ENCODE peak calls at places on chromosomes 2 and 18, in seven cellular contexts. W is right lobe of liver, K is H1, S is astrocyte, N is uterus, A is adrenal gland, U is prostate gland. Z is an unnamed sample. For H3K4me1, the result is how much of the 10 kb centered on the place peaks cover.

GRCh38 chr18:22391571-22392359 is 25.9 kb downstream of the CTAGE1 start:
- DNase-seq in A (peak), N (peak), S (peak), W (no peak), K (no peak), U (no peak), Z (no peak)

GRCh38 chr2:140975237-140975636 is 1155.6 kb downstream of the LRP1B start:
- DNase-seq in N (no peak), K (no peak), S (no peak), W (no peak), U (no peak), A (no peak), Z (no peak)

GRCh38 chr2:100766806-100767205 is 53.1 kb upstream of the NPAS2 start:
- DNase-seq in W (no peak), S (no peak), N (no peak), A (no peak), K (no peak), U (no peak), Z (no peak)

GRCh38 chr2:88252646-88253045 is 82.5 kb downstream of the THNSL2 start:
- DNase-seq in A (no peak), U (no peak), N (no peak), K (no peak), W (no peak), S (no peak), Z (no peak)

GRCh38 chr2:197185676-197186075 is 124.9 kb downstream of the ANKRD44 start:
- DNase-seq in S (no peak), K (no peak), N (no peak), A (no peak), W (peak), U (no peak), Z (no peak)

GRCh38 chr2:60100034-60100433 is 453.4 kb downstream of the BCL11A start:
- DNase-seq in W (no peak), A (no peak), U (no peak), S (no peak), N (no peak), K (no peak), Z (peak)

GRCh38 chr2:172047486-172048194 is 37.7 kb upstream of the DLX1 start:
- DNase-seq in W (no peak), S (no peak), K (no peak), A (no peak), N (no peak), U (no peak), Z (no peak)

GRCh38 chr2:200713704-200714064 is 98.0 kb upstream of the BZW1 start:
- DNase-seq in U (no peak), S (no peak), W (no peak), A (no peak), K (no peak), N (no peak), Z (no peak)

GRCh38 chr2:126507425-126507867 is 148.5 kb upstream of the GYPC start:
- DNase-seq in K (no peak), N (no peak), A (no peak), W (no peak), U (no peak), S (no peak), Z (no peak)

GRCh38 chr18:11982981-11983380 is 1.7 kb downstream of the IMPA2 start:
- DNase-seq in S (no peak), U (no peak), W (no peak), K (no peak), N (no peak), A (no peak), Z (no peak)

GRCh38 chr2:95331606-95332005 is 34.5 kb downstream of the KCNIP3 start:
- DNase-seq in U (no peak), S (no peak), K (no peak), A (no peak), W (no peak), N (no peak), Z (no peak)

GRCh38 chr18:75959150-75959549 is 531.6 kb upstream of the SMIM21 start:
- DNase-seq in W (no peak), A (no peak), K (no peak), N (no peak), U (no peak), S (no peak), Z (no peak)

GRCh38 chr18:23689031-23689615 is at the start of gene LAMA3:
- DNase-seq in A (peak), K (no peak), U (peak), S (no peak), W (peak), N (peak), Z (no peak)

GRCh38 chr18:74493689-74494088 is 2.5 kb upstream of the CNDP2 start:
- DNase-seq in S (peak), W (peak), A (peak), U (peak), K (no peak), N (no peak), Z (no peak)

GRCh38 chr2:200590090-200590489 is 4.3 kb downstream of the AOX1 start:
- DNase-seq in K (no peak), U (no peak), S (no peak), A (peak), W (peak), N (peak), Z (peak)

GRCh38 chr2:72916743-72917137 is 579 bp upstream of the EMX1 start:
- DNase-seq in U (no peak), A (no peak), W (no peak), N (no peak), K (no peak), S (no peak), Z (peak)

GRCh38 chr18:61203151-61203550 is 130.1 kb upstream of the CDH20 start:
- DNase-seq in A (no peak), S (peak), N (no peak), W (no peak), U (no peak), K (no peak), Z (no peak)

GRCh38 chr2:75608684-75609333 is 37.8 kb upstream of the MRPL19 start:
- DNase-seq in A (peak), K (peak), W (peak), U (peak), S (no peak), N (peak), Z (peak)

DNA sequence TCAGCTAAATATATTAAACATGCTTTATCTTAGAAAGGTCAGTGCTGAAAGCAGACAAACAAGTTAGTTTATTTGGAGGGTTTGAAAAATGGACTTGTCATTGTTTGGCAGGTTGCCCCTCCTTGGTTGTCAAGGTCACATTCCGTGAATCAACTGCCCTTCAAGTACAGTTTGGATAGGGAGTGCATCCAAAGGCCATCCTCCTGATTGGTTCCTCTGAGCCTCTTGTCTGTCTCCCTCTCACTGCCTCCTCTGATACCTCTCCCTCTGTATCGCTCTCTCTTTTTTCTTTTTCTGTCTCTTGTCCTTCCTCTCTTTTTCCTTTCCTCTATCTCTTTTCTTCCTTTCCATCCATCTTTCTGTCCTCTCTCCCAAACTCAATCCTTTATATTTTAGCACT is 5.4 kb downstream of the ITGAV start:
- DNase-seq in N (no peak), W (no peak), K (no peak), U (no peak), S (peak), A (peak), Z (no peak)
- H3K4me1 ChIP-seq in N (under half), W (under half), K (under half), U (under half), S (under half), A (half or more), Z (under half)

GRCh38 chr2:33134086-33134763 is 187.5 kb downstream of the LTBP1 start:
- DNase-seq in W (peak), A (no peak), S (peak), N (peak), K (no peak), U (peak), Z (peak)
- TF ChIP-seq CTCF in W (no peak), A (no peak), S (peak), N (no peak), K (no peak), U (no peak), Z (peak)

DNA sequence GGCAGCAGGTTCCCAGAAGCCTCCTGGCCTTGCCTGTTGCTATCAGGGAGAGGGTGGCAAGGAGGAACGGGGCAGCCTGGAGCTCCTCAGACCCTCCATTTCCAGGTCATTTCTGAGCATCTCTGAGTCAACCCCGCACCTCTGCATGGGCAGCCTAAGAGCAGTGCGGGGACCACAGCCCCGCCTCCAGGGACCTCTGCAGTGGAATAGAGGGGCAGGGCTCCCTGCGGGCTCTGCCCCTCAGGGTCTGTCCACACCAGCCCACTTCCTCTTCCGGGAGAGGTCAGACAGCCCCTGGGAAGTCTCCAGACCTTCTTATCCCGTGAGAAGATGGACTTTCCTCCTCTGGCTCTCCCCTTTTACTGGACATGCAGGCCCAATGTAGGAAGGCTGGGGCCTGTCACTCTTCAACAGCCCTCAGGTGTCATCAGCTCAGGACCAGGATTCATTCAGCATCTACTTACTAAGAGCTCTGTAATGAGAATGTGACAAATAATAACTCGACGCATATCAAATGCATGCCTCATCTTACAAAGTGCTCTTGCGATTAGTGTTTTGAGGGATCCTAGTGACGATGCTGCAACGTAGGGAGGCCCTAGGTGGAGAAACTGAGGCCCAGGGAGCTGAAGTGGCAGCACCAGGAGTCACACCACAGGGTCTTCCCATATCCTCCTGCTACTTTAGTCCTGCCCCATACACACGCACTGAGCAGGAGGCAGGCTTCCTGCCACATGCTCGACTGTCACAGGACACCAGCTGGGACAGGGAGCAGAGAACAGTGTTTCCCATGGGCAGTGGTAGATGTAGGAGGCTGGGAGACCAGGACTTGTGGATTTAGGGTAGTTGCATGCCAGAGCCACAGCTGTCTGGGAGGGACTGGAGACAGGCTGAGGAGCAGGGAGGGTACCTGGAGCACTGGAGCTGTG is 28.0 kb downstream of the SH2D6 start:
- DNase-seq in K (no peak), S (no peak), N (no peak), U (no peak), A (no peak), W (no peak), Z (no peak)
- H3K4me1 ChIP-seq in K (under half), S (under half), N (under half), U (under half), A (under half), W (under half), Z (under half)

DNA sequence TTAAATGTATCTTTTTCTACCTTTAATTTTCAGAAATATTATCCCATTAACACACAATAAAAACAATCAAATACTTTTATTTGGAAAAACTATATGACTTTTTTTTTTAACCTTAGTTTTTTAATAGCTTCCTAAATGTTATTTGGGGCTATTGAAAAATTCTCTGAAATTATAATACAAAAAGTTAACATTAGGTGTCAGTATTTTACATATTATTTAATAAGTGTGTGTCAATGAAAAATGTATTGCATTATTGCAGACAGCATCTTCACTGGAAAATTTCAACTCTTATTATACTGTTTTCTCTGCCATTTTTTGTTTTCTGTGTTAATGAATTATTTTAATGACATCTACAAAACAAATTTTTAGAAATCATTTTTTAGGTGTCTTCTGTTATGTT is 51.1 kb upstream of the ARHGAP15 start:
- DNase-seq in U (no peak), S (no peak), N (no peak), W (no peak), A (no peak), K (no peak), Z (no peak)
- TF ChIP-seq CTCF in U (no peak), S (no peak), N (no peak), W (no peak), A (no peak), K (no peak), Z (no peak)

GRCh38 chr2:54608224-54608623 is 115.2 kb upstream of the EML6 start:
- DNase-seq in W (no peak), K (no peak), A (no peak), U (no peak), N (no peak), S (no peak), Z (no peak)

GRCh38 chr2:54609241-54609640 is 114.2 kb upstream of the EML6 start:
- DNase-seq in A (no peak), U (no peak), N (no peak), S (no peak), K (no peak), W (no peak), Z (no peak)

GRCh38 chr2:54611830-54612545 is 111.5 kb upstream of the EML6 start:
- DNase-seq in W (no peak), N (no peak), K (no peak), A (no peak), S (no peak), U (no peak), Z (no peak)

GRCh38 chr2:54610700-54611099 is 112.8 kb upstream of the EML6 start:
- DNase-seq in N (no peak), A (no peak), S (peak), K (no peak), W (no peak), U (no peak), Z (no peak)

DNA sequence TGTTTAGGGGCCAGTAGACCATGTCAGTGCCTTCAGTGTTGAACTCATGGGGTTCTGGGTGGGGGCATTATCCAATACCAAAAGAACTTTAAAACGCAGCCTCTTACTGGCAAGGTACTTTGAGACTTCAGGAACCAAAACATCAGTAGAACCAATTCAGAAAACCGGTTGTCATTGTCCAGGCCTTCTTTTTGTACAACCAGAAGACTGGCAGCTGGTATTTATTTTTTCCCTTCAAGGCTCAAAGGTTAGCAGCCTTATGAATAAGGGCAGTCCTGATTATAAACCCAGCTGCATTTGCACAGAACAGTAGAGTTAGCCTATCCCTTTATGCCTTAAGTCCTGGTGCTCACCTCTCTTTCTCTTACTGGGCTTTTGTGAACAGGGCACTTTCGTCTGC is 113.8 kb upstream of the EML6 start:
- DNase-seq in S (no peak), A (no peak), K (no peak), N (no peak), W (no peak), U (no peak), Z (no peak)
- H3K4me1 ChIP-seq in S (under half), A (half or more), K (under half), N (under half), W (under half), U (under half), Z (half or more)

GRCh38 chr2:56671973-56672569 is 488.3 kb downstream of the CCDC85A start:
- DNase-seq in A (no peak), N (no peak), U (no peak), W (no peak), K (no peak), S (no peak), Z (no peak)
- TF ChIP-seq CTCF in A (no peak), N (no peak), U (no peak), W (peak), K (no peak), S (no peak), Z (no peak)

DNA sequence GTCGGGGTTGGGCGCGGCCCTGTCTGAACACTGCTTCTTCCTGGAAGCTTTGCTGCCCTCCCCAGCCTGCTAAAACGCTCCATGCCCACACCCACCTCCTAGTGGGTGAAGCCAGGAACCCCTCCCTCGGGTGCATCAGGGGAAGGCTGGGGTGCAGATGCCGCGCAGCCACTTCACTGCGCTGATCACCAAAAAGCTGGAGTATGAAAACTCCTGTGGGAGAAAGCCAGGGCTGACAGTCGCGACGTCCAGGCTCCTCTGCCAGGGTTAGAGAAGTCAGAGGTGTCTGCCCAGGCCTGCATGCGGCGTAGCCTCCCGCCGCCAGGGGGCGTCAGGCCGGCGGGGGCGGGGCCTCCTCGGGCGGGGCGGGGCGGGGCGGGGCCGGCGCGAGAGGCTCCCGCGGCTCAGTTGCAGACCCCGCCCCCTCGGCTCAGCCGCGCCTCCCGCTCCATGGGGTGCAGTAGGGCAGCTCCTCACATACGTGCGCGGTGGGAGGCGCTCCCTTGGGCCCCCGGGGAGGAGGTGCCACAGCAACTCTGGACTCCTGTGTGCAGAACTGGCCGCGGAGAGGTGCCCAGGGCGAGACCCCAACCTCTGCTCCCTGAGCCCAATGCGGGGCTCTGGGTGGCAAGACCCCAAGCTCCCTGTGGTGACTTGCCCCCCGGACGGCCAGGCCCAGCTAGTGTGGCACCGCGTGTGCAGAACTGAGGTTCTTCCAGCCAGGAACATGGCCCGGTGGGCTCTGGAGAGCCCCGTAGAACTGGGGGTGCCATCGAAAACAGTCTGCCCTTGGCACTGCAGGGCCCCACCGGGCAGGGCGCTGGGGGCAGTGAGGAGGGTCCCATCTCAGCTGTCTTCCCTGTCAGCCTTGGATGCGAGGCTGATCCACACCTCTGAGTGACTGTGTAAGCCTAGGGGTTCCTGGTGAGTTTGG is 1.8 kb upstream of the RNPEPL1 start:
- DNase-seq in S (peak), U (peak), N (peak), W (peak), K (no peak), A (peak), Z (peak)
- H3K4me1 ChIP-seq in S (under half), U (under half), N (under half), W (under half), K (under half), A (half or more), Z (under half)

DNA sequence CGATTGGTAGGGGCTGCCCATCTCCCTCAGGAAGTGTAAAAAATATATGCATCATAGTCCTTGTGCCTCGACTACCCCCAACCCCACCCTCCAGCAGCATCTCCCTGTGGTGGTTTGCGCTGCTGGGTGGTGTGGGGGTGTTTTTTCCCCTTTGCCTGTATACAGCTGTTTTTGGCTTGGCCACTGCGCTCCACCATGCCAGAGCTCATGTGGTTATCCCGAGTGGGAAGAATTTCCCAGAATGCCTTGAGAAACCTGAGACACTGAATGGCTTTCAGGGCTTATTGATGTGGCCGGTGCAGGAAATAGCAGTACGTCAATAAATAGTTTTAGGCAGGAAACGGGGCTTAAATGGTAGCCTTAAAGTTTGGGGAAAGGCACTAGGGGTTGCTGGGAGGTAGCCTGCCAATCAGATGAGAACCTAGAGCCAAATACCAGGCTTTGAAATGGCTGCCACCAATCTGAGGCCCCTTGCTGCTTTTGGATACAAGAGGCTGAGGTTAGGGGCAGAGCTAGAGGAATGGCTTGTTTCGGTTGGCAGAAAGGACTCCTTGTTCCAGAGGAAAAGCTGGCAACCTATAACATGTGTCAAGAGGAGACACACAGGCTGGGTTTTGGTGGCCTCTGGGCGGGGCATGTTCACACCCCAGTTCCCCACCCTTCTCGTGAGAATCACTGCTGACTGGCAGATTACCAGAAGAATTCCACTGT is 144.1 kb downstream of the SMAD7 start:
- DNase-seq in S (peak), W (peak), N (peak), A (no peak), K (no peak), U (no peak), Z (peak)
- TF ChIP-seq CTCF in S (no peak), W (no peak), N (no peak), A (no peak), K (no peak), U (no peak), Z (no peak)

Z was measured in gastrocnemius medialis.